ENCODE peak calls at places on chromosomes 13 and 19, in four cellular contexts. P, T, O and N are unnamed samples.

GRCh38 chr13:87035538-87035937 is 635.6 kb upstream of the SLITRK5 start:
- DNase-seq in O (no peak), P (no peak), T (no peak), N (no peak)

GRCh38 chr19:46634656-46635218 is 1.3 kb downstream of the GNG8 start:
- DNase-seq in P (no peak), T (no peak), O (no peak), N (no peak)

GRCh38 chr13:98460519-98460918 is 116.4 kb downstream of the STK24 start:
- DNase-seq in P (no peak), T (no peak), O (no peak), N (no peak)

GRCh38 chr13:49549289-49549688 is 36.1 kb downstream of the RCBTB1 start:
- DNase-seq in T (no peak), O (no peak), P (no peak), N (no peak)

GRCh38 chr19:28940751-28941500 is 272.0 kb downstream of the UQCRFS1 start:
- DNase-seq in O (no peak), T (no peak), P (no peak), N (peak)

GRCh38 chr19:16340092-16340491 is 15.5 kb downstream of the KLF2 start:
- DNase-seq in O (no peak), T (no peak), P (no peak), N (peak)

GRCh38 chr13:99434258-99434788 is 66.9 kb upstream of the TM9SF2 start:
- DNase-seq in T (no peak), P (peak), O (no peak), N (no peak)

GRCh38 chr19:12997967-12998940 is 3.0 kb downstream of the NFIX start:
- DNase-seq in O (no peak), P (no peak), T (no peak), N (no peak)

GRCh38 chr13:50615234-50615633 is 228.3 kb downstream of the DLEU7 start:
- DNase-seq in O (no peak), T (no peak), P (no peak), N (no peak)

GRCh38 chr13:98478134-98479129 is 98.5 kb downstream of the STK24 start:
- DNase-seq in T (no peak), P (peak), O (peak), N (peak)

GRCh38 chr13:43298799-43299198 is 275.4 kb downstream of the DNAJC15 start:
- DNase-seq in T (no peak), O (no peak), P (no peak), N (no peak)

GRCh38 chr19:34838248-34838647 is 65.2 kb upstream of the ZNF599 start:
- DNase-seq in T (peak), P (peak), O (no peak), N (no peak)

GRCh38 chr19:1018393-1018792 is 2.5 kb downstream of the TMEM259 start:
- DNase-seq in O (no peak), P (no peak), T (no peak), N (no peak)

GRCh38 chr13:93721483-93721882 is 494.9 kb downstream of the GPC6 start:
- DNase-seq in P (no peak), T (no peak), O (no peak), N (no peak)

GRCh38 chr19:50022823-50023222 is 2.3 kb downstream of the VRK3 start:
- DNase-seq in O (no peak), T (no peak), P (no peak), N (no peak)

GRCh38 chr19:45404557-45405434 is at the start of gene PPP1R13L:
- DNase-seq in O (peak), T (peak), P (peak), N (peak)

GRCh38 chr13:20191311-20191901 is 1.3 kb downstream of the GJB2 start:
- DNase-seq in P (no peak), T (no peak), O (no peak), N (no peak)

GRCh38 chr19:56476671-56477428 is at the start of gene ZNF667:
- DNase-seq in P (no peak), O (no peak), T (no peak), N (peak)

GRCh38 chr19:39126593-39127187 is 1.1 kb downstream of the PAK4 start:
- DNase-seq in O (no peak), P (no peak), T (peak), N (no peak)

GRCh38 chr19:49017666-49018351 is 918 bp upstream of the LHB start:
- DNase-seq in P (peak), O (no peak), T (peak), N (peak)

GRCh38 chr13:91045351-91046034 is 302.0 kb upstream of the MIR17HG start:
- DNase-seq in O (no peak), P (no peak), T (peak), N (no peak)

GRCh38 chr19:34601071-34601470 is 75.9 kb downstream of the SCGB2B2 start:
- DNase-seq in P (no peak), T (no peak), O (no peak), N (no peak)

GRCh38 chr13:74226791-74227475 is 92.7 kb upstream of the KLF12 start:
- DNase-seq in O (no peak), T (no peak), P (no peak), N (peak)

GRCh38 chr13:85847012-85847411 is 47.8 kb upstream of the SLITRK6 start:
- DNase-seq in P (no peak), T (no peak), O (no peak), N (no peak)

GRCh38 chr13:75469087-75469486 is 12.9 kb downstream of the TBC1D4 start:
- DNase-seq in P (peak), T (no peak), O (no peak), N (no peak)

GRCh38 chr19:15292847-15293582 is 39.3 kb downstream of the BRD4 start:
- DNase-seq in P (no peak), O (no peak), T (no peak), N (no peak)

GRCh38 chr19:10214784-10215183 is 16.3 kb downstream of the S1PR2 start:
- DNase-seq in O (no peak), P (no peak), T (no peak), N (peak)

GRCh38 chr13:43742911-43743310 is 43.9 kb downstream of the ENOX1 start:
- DNase-seq in T (no peak), P (no peak), O (no peak), N (no peak)

GRCh38 chr19:35135389-35135909 is 590 bp upstream of the LGI4 start:
- DNase-seq in T (peak), P (peak), O (no peak), N (peak)

GRCh38 chr19:54168174-54168917 is 4.6 kb downstream of the TMC4 start:
- DNase-seq in T (peak), P (peak), O (no peak), N (peak)

GRCh38 chr13:39415003-39415402 is 188.0 kb downstream of the LHFPL6 start:
- DNase-seq in T (no peak), P (no peak), O (no peak), N (no peak)

GRCh38 chr19:49685845-49686332 is 3.5 kb upstream of the ADM5 start:
- DNase-seq in O (no peak), T (no peak), P (no peak), N (no peak)

GRCh38 chr19:32291876-32292275 is 53.5 kb upstream of the ZNF507 start:
- DNase-seq in P (no peak), O (no peak), T (no peak), N (no peak)

GRCh38 chr19:681029-681626 is 4.9 kb downstream of the FSTL3 start:
- DNase-seq in P (peak), O (no peak), T (no peak), N (no peak)

GRCh38 chr19:12838182-12838890 is at the start of gene MAST1:
- DNase-seq in O (no peak), P (peak), T (no peak), N (no peak)

GRCh38 chr13:60765700-60766411 is 368.8 kb downstream of the TDRD3 start:
- DNase-seq in O (no peak), P (no peak), T (no peak), N (no peak)

GRCh38 chr19:42553292-42554045 is 25.2 kb upstream of the CEACAM1 start:
- DNase-seq in T (no peak), O (no peak), P (no peak), N (peak)

GRCh38 chr13:76672422-76672821 is 213.8 kb downstream of the KCTD12 start:
- DNase-seq in P (no peak), T (no peak), O (no peak), N (peak)

GRCh38 chr19:17027428-17027816 is 812 bp upstream of the CPAMD8 start:
- DNase-seq in T (no peak), O (no peak), P (no peak), N (no peak)

DNA sequence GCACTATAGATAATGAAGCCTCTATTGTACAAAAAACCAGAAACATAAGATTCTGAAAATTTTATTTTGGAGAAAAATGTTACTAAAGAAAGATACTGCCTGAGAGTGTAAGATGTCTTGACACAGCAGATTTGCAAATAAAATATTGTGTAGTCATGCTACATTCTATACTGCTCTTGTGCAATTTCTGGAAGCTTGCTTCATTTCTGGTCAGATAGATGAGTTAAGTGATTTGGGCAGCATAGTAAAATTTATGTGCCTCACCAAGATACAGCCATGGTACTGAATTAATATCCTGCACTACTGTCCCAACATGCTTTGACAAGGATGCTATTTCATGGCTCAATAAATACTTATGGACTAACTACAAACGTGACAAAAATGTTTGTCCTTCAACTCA is 55.1 kb upstream of the STARD13 start:
- DNase-seq in O (no peak), P (no peak), T (no peak), N (peak)
- TF ChIP-seq ELK1 in O (no peak), P (no peak), T (no peak), N (no peak)

DNA sequence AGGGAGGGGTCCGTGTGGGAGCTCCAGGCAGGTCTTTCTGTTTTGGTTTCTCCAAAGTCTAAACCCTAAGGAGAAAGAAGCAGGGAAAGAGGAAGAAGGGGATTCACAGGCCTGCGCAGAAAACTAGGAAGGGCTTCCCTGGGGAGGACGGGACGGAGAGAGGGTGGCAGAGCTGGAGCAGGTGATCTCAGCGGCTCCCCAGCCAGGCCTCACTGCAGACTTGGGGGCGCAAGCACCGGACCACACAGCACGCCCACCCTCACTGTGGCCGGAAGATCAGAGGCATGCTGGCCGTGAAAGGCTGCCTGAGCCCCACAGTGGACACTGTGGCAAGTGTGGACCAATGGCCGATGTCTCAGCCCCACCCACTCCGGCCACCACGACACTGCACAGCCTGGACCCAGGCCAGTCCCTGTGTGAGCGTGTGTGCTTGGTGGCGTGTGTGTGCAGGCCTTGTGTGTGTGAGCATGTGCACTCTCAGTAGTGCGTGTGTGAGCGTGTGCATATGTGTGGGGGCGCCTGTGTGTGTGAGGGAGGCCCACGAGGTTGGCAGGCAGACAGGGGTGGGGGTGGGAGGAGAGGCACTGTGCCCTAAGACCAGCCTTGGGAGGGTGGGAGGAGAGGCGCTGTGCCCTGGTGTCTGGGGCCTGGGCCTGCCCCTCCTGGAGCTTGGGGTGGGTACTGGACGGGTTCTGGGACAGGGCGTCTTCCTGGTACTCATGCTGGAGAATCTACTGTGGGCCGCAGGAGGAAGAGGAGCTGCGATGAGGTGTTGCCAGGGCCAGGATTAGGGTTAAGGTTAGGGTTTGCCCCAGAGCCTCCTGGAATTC is 15.4 kb upstream of the TMEM255B start:
- DNase-seq in P (no peak), O (no peak), T (no peak), N (no peak)
- TF ChIP-seq ELK1 in P (no peak), O (no peak), T (no peak), N (no peak)

GRCh38 chr13:30004204-30004603 is 153.8 kb upstream of the UBL3 start:
- DNase-seq in P (no peak), T (no peak), O (no peak), N (peak)

GRCh38 chr13:30006246-30006645 is 155.8 kb upstream of the UBL3 start:
- DNase-seq in O (no peak), P (no peak), T (no peak), N (no peak)

GRCh38 chr13:29999492-30000372 is 149.3 kb upstream of the UBL3 start:
- DNase-seq in T (no peak), P (no peak), O (no peak), N (no peak)

GRCh38 chr13:30000373-30000770 is 150.0 kb upstream of the UBL3 start:
- DNase-seq in O (no peak), P (no peak), T (no peak), N (no peak)

GRCh38 chr13:30002577-30002976 is 152.2 kb upstream of the UBL3 start:
- DNase-seq in O (no peak), P (no peak), T (no peak), N (peak)
- TF ChIP-seq ELK1 in O (no peak), P (no peak), T (no peak), N (no peak)

DNA sequence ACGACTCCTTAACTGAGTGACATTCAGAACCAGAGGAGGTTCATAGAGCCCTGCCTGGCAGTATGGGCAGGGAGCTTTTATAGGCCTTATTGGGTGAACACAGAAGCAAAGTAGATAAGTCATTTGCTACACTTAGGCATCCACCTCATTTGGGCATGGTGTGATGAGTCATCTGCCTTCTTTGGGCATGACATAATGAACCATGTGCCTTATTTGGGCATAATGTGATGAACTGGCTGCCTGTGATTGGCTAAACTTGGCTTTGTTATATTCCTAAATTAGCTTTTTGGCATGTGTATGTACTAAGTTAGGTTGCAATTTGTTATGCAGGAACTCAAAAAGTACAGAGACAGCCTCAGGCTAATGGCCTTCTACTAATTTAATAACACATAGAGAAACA is 2210.2 kb upstream of the PCDH20 start:
- DNase-seq in T (no peak), O (no peak), P (no peak), N (peak)
- TF ChIP-seq ELK1 in T (no peak), O (no peak), P (no peak), N (no peak)

GRCh38 chr19:3275068-3275582 is 50.7 kb downstream of the CELF5 start:
- DNase-seq in P (peak), O (no peak), T (peak), N (no peak)
- TF ChIP-seq ELK1 in P (no peak), O (no peak), T (no peak), N (no peak)